ENCODE peak calls at places on chromosomes 4 and X, in eight cellular contexts. M is HFF-Myc, P is breast epithelium, D is fibroblast of mammary gland, V is dorsolateral prefrontal cortex, T is AG04450, W is kidney, Q is astrocyte. L is an unnamed sample.

GRCh38 chrX:153768311-153769157 is 4.5 kb downstream of the PLXNB3 start:
- DNase-seq in D (no peak), Q (no peak), T (no peak), M (no peak), W (peak; percentile 73), P (no peak), V (no peak), L (no peak)

GRCh38 chr4:176668324-176668723 is 124.4 kb downstream of the VEGFC start:
- DNase-seq in V (no peak), T (no peak), Q (peak; percentile 19), W (no peak), P (no peak), M (no peak), D (no peak), L (no peak)

GRCh38 chrX:30196322-30196721 is 19.0 kb upstream of the MAGEB2 start:
- DNase-seq in P (no peak), W (no peak), D (no peak), T (no peak), M (no peak), V (no peak), Q (no peak), L (no peak)

GRCh38 chrX:2243913-2244460 is 256.8 kb downstream of the DHRSX start:
- DNase-seq in D (peak; percentile 62), M (peak; percentile 80), W (no peak), V (no peak), P (no peak), T (no peak), Q (no peak), L (no peak)

GRCh38 chrX:98516120-98516519 is 1632.4 kb downstream of the RPA4 start:
- DNase-seq in W (no peak), T (no peak), V (no peak), Q (no peak), M (no peak), P (no peak), D (no peak), L (no peak)

GRCh38 chrX:139724626-139725025 is 16.7 kb upstream of the MCF2 start:
- DNase-seq in D (no peak), M (no peak), T (no peak), Q (peak; percentile 40), V (no peak), P (no peak), W (no peak), L (no peak)

GRCh38 chrX:45762699-45763647 is 562.3 kb upstream of the DIPK2B start:
- DNase-seq in Q (peak; percentile 27), V (no peak), T (no peak), P (no peak), M (no peak), D (no peak), W (no peak), L (no peak)

GRCh38 chr4:123603165-123603564 is 206.6 kb downstream of the SPRY1 start:
- DNase-seq in P (no peak), V (no peak), M (no peak), D (peak; percentile 56), W (no peak), T (no peak), Q (peak; percentile 42), L (no peak)

GRCh38 chrX:154732421-154733071 is 18.3 kb downstream of the GAB3 start:
- DNase-seq in Q (peak; percentile 81), W (no peak), P (no peak), M (no peak), D (peak; percentile 77), T (no peak), V (no peak), L (no peak)

GRCh38 chrX:38260231-38260630 is 39.6 kb upstream of the SRPX start:
- DNase-seq in D (peak; percentile 40), T (no peak), W (no peak), M (no peak), V (no peak), P (no peak), Q (no peak), L (no peak)
- TF ChIP-seq CTCF in D (peak; percentile 49), T (peak; percentile 45), W (no peak), M (peak; percentile 36), V (no peak), P (no peak), Q (peak; percentile 27), L (no peak)

DNA sequence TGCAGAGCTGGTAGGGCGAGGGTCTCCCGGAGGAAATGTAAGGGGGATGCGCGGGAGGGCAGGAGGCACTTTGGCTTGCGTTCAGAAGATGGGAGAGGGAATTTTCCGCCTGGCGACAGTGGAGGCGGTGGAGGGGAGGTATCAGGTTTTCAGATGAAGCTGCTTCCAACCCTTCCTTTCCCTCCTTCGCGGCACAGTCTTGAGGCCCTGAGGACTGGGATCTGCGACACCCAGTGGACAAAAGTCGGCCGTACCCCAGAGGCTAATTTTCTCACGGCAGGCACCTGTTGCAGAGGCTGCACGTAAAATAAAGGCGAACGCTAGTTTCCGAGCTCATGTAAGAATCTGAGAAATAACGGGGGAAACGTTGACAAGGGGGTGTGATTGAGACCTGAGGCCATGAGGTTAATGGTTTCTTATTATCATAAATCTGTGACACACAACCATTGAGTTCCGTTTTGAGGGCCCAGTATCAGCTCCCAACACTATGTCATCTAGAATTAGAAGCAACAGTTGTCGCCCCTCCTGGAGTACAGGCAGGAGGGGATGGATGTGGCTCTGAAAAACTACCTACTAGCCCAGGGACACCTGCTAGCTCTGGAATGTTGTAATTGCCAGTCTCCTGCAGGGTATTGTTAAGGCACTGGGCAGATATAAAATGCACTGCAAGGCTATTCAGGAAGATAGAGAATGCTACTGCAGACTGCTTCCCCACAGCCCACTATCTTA is 1.1 kb downstream of the ZCCHC18 start:
- DNase-seq in V (peak; percentile 67), D (peak; percentile 38), M (peak; percentile 38), W (peak; percentile 71), Q (peak; percentile 31), P (peak; percentile 55), T (no peak), L (peak; percentile 25)
- TF ChIP-seq CTCF in V (peak; percentile 43), D (peak; percentile 31), M (peak; percentile 51), W (peak; percentile 27), Q (peak; percentile 40), P (peak; percentile 25), T (peak; percentile 47), L (no peak)

DNA sequence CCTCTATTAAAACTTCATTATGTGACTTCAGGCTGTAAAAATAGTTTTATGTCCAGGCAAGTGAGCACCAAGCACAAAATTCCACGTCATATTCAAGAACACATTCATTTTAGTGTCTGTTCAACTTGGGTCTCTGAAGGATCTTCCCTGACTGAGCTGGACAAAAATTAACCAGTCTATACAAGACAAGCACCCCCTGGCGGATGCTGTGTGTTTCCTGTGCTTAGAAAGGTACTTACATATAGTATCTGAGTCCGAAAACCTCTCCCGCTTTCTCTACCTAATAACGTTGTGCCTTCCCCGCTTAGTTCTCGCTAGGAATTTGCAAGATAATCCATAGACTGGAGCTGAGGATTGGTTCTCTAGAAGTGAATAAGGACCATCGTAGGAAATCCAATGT is 2214.5 kb upstream of the TENM3 start:
- DNase-seq in W (no peak), V (no peak), Q (peak; percentile 29), P (no peak), T (peak; percentile 39), D (no peak), M (no peak), L (peak; percentile 50)
- TF ChIP-seq CTCF in W (no peak), V (no peak), Q (peak; percentile 23), P (no peak), T (peak; percentile 65), D (no peak), M (no peak), L (no peak)

DNA sequence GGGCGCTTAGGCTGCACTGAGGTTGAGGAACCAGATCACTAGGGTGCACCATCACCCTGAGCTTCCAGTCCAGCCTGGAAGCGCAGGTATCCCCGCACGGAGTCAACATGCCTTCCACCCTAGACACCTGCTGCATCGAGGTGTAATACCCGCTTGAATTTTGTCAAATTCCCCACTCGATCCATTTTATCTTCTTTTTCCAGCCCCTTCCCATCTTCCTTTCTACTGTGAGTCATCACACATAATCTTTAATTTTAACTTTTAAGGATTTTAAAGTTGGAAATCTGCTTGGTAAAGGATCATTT is 824 bp downstream of the PLK4 start:
- DNase-seq in M (no peak), Q (no peak), T (no peak), W (no peak), P (no peak), V (no peak), D (no peak), L (no peak)
- TF ChIP-seq CTCF in M (no peak), Q (no peak), T (peak; percentile 5), W (no peak), P (no peak), V (no peak), D (no peak), L (no peak)

GRCh38 chrX:107729558-107730297 is 45.9 kb downstream of the TSC22D3 start:
- DNase-seq in D (no peak), T (no peak), P (no peak), V (no peak), Q (no peak), W (no peak), M (no peak), L (no peak)
- TF ChIP-seq CTCF in D (no peak), T (no peak), P (no peak), V (no peak), Q (no peak), W (no peak), M (no peak), L (no peak)

DNA sequence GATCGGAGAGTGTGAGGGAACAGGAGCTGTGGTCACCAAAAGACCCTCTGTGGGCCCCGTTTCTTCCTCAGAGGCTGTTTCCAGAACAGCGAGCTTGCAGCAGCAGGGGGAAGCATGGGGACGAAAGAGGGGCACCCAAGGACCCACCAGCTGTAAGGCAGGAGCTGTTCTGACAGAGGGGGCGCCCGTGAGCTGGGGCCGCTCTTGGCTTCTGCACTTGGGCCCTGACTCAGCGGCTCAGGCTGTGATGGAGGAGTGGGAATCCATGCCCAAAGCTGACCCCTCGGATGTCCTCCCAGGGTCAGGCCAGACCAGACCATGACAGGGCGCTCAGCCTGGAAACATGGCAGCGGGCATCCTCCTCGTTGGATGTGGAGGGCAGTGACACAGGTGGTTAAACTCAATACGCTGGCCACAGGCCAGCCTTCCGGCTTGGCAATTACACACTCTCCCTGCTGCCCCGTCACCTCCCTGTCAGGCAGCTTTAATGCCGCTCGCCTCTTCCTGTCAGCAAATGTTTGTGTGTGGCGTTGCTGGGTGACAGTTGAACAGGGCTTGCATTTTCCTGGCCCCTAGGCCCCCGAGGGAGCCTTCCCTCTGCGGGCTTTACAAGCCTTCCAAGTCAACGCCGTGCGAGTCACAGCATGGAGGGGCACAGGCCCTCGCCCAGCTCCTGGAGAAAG is 620.2 kb downstream of the BCOR start:
- DNase-seq in V (no peak), W (peak; percentile 82), D (no peak), P (no peak), Q (peak; percentile 11), T (no peak), M (no peak), L (no peak)
- TF ChIP-seq CTCF in V (no peak), W (no peak), D (no peak), P (no peak), Q (no peak), T (peak; percentile 4), M (peak; percentile 6), L (peak; percentile 17)

GRCh38 chr4:116664198-116664597 is 421.2 kb downstream of the TRAM1L1 start:
- DNase-seq in P (no peak), V (no peak), Q (no peak), W (no peak), M (no peak), T (no peak), D (no peak), L (no peak)

GRCh38 chr4:116668190-116668589 is 417.2 kb downstream of the TRAM1L1 start:
- DNase-seq in V (no peak), T (no peak), P (no peak), M (no peak), W (no peak), Q (no peak), D (no peak), L (no peak)
- TF ChIP-seq CTCF in V (no peak), T (no peak), P (no peak), M (no peak), W (no peak), Q (no peak), D (no peak), L (no peak)